ENCODE peak calls at places on chromosomes 11 and 22, in four cellular contexts. A, T, Y and D are unnamed samples.

GRCh38 chr11:111063711-111064110 is 181.8 kb upstream of the POU2AF2 start:
- DNase-seq in A (peak), T (peak), Y (no peak), D (no peak)

GRCh38 chr22:19991645-19992451 is 24.8 kb downstream of the ARVCF start:
- DNase-seq in A (no peak), T (no peak), Y (no peak), D (peak)

GRCh38 chr11:32092581-32093170 is 1.8 kb downstream of the RCN1 start:
- DNase-seq in A (no peak), T (no peak), Y (no peak), D (no peak)

GRCh38 chr11:4095509-4096230 is 1.1 kb downstream of the RRM1 start:
- DNase-seq in A (peak), T (peak), Y (no peak), D (no peak)

GRCh38 chr22:46613606-46613997 is 6.6 kb upstream of the GRAMD4 start:
- DNase-seq in A (no peak), T (peak), Y (no peak), D (peak)

GRCh38 chr11:4496555-4497248 is 14.3 kb downstream of the OR52K1 start:
- DNase-seq in A (no peak), T (no peak), Y (no peak), D (no peak)

GRCh38 chr11:12199231-12199948 is 89.0 kb downstream of the MICAL2 start:
- DNase-seq in A (no peak), T (no peak), Y (no peak), D (peak)

GRCh38 chr11:57391546-57391945 is 1.1 kb upstream of the PRG2 start:
- DNase-seq in A (no peak), T (no peak), Y (no peak), D (no peak)

GRCh38 chr11:116312560-116313340 is 460.0 kb downstream of the BUD13 start:
- DNase-seq in A (peak), T (peak), Y (no peak), D (peak)

GRCh38 chr11:35619030-35619753 is 932 bp downstream of the FJX1 start:
- DNase-seq in A (peak), T (peak), Y (peak), D (no peak)

GRCh38 chr22:24156915-24157782 is 24.1 kb upstream of the SUSD2 start:
- DNase-seq in A (peak), T (peak), Y (peak), D (peak)

GRCh38 chr22:23696326-23696851 is 5.6 kb downstream of the RGL4 start:
- DNase-seq in A (peak), T (no peak), Y (no peak), D (no peak)

GRCh38 chr22:26479043-26479791 is 4.4 kb downstream of the HPS4 start:
- DNase-seq in A (no peak), T (no peak), Y (no peak), D (no peak)

GRCh38 chr11:17547051-17547577 is at the start of gene OTOG:
- DNase-seq in A (no peak), T (peak), Y (no peak), D (no peak)

GRCh38 chr22:40634119-40634903 is 2.2 kb downstream of the MRTFA start:
- DNase-seq in A (peak), T (no peak), Y (no peak), D (no peak)

GRCh38 chr11:9315078-9315688 is 790 bp upstream of the TMEM41B start:
- DNase-seq in A (peak), T (peak), Y (peak), D (peak)

GRCh38 chr11:84322211-84322610 is 1036.0 kb upstream of the CCDC90B start:
- DNase-seq in A (no peak), T (no peak), Y (no peak), D (no peak)

GRCh38 chr11:32034149-32034548 is 56.7 kb upstream of the RCN1 start:
- DNase-seq in A (peak), T (peak), Y (no peak), D (no peak)

GRCh38 chr11:17473071-17473744 is 3.4 kb downstream of the ABCC8 start:
- DNase-seq in A (no peak), T (no peak), Y (peak), D (no peak)

GRCh38 chr11:72553748-72554147 is 119.4 kb upstream of the CLPB start:
- DNase-seq in A (no peak), T (no peak), Y (no peak), D (peak)

GRCh38 chr11:64566042-64566914 is 24.7 kb upstream of the SLC22A12 start:
- DNase-seq in A (peak), T (peak), Y (peak), D (peak)

GRCh38 chr11:88421530-88421929 is 84.0 kb upstream of the CTSC start:
- DNase-seq in A (peak), T (peak), Y (no peak), D (no peak)

GRCh38 chr11:44992181-44992582 is 41.5 kb upstream of the TP53I11 start:
- DNase-seq in A (no peak), T (peak), Y (no peak), D (no peak)

GRCh38 chr11:6992026-6992425 is 28.1 kb downstream of the ZNF214 start:
- DNase-seq in A (peak), T (peak), Y (no peak), D (no peak)

GRCh38 chr11:107859459-107860239 is 1.1 kb upstream of the SLC35F2 start:
- DNase-seq in A (no peak), T (peak), Y (no peak), D (peak)

GRCh38 chr11:107856981-107857517 is 1.5 kb downstream of the SLC35F2 start:
- DNase-seq in A (no peak), T (peak), Y (no peak), D (peak)

GRCh38 chr11:107857550-107858216 is 904 bp downstream of the SLC35F2 start:
- DNase-seq in A (peak), T (peak), Y (peak), D (no peak)

GRCh38 chr11:107858217-107859070 is at the start of gene SLC35F2:
- DNase-seq in A (peak), T (peak), Y (peak), D (peak)

GRCh38 chr11:107860688-107861087 is 2.1 kb upstream of the SLC35F2 start:
- DNase-seq in A (no peak), T (no peak), Y (no peak), D (no peak)
- TF ChIP-seq CTCF in A (no peak), T (no peak), Y (peak), D (no peak)

DNA sequence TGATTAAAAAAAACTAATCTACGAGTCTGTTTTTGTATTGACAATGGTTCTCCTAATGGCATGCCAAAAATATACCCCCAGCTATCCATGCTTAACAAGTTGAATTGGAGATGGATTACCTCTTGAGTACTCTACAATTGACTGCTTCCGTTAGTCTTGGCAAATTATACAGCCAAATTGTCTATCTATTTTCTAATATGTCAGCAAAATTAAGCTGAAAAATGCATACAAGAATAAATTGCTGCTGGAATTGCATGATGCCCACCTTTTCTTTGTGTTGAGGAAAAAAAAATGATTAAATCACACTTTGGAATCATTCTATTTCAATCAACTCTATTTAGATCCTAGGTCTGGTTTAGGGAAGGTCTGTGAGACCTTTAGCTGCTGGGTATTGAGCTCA is 91.8 kb downstream of the FAT3 start:
- DNase-seq in A (no peak), T (no peak), Y (no peak), D (no peak)
- TF ChIP-seq CTCF in A (no peak), T (no peak), Y (no peak), D (no peak)

GRCh38 chr22:21629262-21630149 is at the start of gene YDJC:
- DNase-seq in A (peak), T (peak), Y (peak), D (peak)
- TF ChIP-seq CTCF in A (peak), T (peak), Y (peak), D (peak)

DNA sequence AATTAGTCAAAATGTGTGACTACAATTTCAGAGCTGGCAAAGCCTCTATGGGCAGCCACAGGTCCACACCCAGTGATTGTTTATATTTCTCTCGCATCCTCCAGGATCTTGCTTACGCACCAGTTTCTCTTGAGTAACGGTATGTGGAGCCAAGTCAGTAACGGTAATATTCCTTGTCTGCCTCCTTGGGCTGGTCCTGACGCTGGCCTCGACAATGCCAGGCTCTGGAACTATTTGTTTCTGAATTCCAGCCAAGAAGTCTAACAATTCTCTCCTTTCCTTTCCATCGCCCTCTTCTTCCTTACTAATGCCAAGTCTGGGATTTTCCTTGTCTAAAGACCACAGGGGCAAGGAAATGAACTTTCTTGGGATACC is 10.0 kb upstream of the NUP160 start:
- DNase-seq in A (peak), T (peak), Y (no peak), D (no peak)
- TF ChIP-seq CTCF in A (no peak), T (no peak), Y (no peak), D (no peak)

GRCh38 chr11:103079833-103080232 is 12.1 kb downstream of the DCUN1D5 start:
- DNase-seq in A (no peak), T (peak), Y (no peak), D (no peak)
- TF ChIP-seq CTCF in A (no peak), T (no peak), Y (no peak), D (no peak)

DNA sequence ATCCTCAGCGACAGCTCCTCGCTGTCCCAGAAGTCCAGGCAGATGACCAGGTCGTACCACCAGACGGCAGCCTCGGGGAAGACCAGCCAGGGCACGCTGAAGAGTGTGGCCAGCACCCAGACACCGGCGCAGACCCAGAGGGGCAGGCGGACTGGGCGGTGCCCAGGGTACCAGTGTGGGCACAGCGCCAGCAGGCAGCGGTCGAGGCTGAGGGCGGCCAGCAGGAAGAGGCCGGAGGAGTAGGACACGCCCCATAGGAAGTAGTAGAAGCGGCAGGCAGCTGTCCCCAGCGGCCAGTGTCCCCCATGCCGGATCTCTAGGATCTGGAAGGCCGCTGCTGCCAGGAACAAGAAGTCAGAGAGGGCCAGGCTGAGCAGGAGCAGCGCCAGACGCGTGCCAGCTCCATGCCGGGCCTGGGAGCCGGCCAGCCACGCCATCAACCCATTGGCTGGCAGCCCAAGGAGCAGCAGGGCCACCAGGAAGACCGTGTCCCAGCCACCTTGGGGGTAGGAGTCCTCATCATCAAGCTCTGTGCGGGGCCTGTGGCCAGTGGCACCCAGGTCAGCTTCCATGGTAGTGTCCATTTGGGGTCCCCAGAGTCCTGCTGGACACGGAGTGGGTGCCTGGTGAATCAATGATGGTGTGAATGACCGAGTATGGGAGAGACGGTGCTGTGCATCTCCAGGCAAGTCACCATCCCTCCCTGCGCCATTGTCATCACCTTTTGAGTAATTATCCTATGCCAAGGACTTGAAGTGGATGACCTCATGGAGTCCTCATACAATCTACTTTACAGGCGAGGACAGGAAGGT is at the start of gene GPR152:
- DNase-seq in A (no peak), T (no peak), Y (no peak), D (no peak)
- TF ChIP-seq CTCF in A (no peak), T (no peak), Y (no peak), D (no peak)

GRCh38 chr11:60700689-60701508 is 1.5 kb downstream of the MS4A8 start:
- DNase-seq in A (no peak), T (peak), Y (peak), D (no peak)
- TF ChIP-seq CTCF in A (peak), T (peak), Y (peak), D (no peak)